ENCODE peak calls at places on chromosome 6, in seven cellular contexts. C is A549, U is ovary, G is upper lobe of left lung, O is H1, V is stomach, P is tibial nerve. Q is an unnamed sample. For H3K4me1, the result is how much of the 10 kb centered on the place peaks cover.

GRCh38 chr6:14635195-14635594 is 517.6 kb downstream of the CD83 start:
- DNase-seq in C (no peak), U (no peak), G (no peak), O (no peak), V (peak), P (no peak), Q (no peak)

GRCh38 chr6:137126875-137127485 is 46.5 kb downstream of the IL22RA2 start:
- DNase-seq in C (no peak), U (no peak), G (no peak), O (no peak), V (no peak), P (no peak), Q (no peak)

GRCh38 chr6:43491750-43492661 is 14.6 kb downstream of the TJAP1 start:
- DNase-seq in C (no peak), U (peak), G (peak), O (no peak), V (peak), P (peak), Q (peak)

GRCh38 chr6:135651964-135652755 is 154.6 kb upstream of the AHI1 start:
- DNase-seq in C (no peak), U (no peak), G (no peak), O (no peak), V (no peak), P (no peak), Q (no peak)

GRCh38 chr6:105452924-105453756 is 50.3 kb upstream of the PREP start:
- DNase-seq in C (no peak), U (no peak), G (no peak), O (no peak), V (peak), P (no peak), Q (no peak)

GRCh38 chr6:89924231-89924630 is 30.0 kb downstream of the GJA10 start:
- DNase-seq in C (no peak), U (no peak), G (no peak), O (no peak), V (no peak), P (no peak), Q (no peak)

GRCh38 chr6:45423901-45424627 is 46.3 kb upstream of the SUPT3H start:
- DNase-seq in C (no peak), U (peak), G (peak), O (peak), V (peak), P (no peak), Q (peak)

GRCh38 chr6:63816979-63817436 is 181.4 kb downstream of the PHF3 start:
- DNase-seq in C (peak), U (no peak), G (no peak), O (no peak), V (no peak), P (no peak), Q (no peak)

GRCh38 chr6:147621280-147621679 is 112.8 kb downstream of the SAMD5 start:
- DNase-seq in C (peak), U (no peak), G (no peak), O (no peak), V (no peak), P (peak), Q (no peak)

GRCh38 chr6:142568857-142569597 is 267.2 kb downstream of the ADGRG6 start:
- DNase-seq in C (no peak), U (no peak), G (no peak), O (no peak), V (no peak), P (no peak), Q (no peak)

GRCh38 chr6:148415511-148416286 is 73.1 kb downstream of the SASH1 start:
- DNase-seq in C (no peak), U (no peak), G (no peak), O (no peak), V (no peak), P (no peak), Q (no peak)

GRCh38 chr6:9186148-9186547 is 750.8 kb upstream of the SLC35B3 start:
- DNase-seq in C (no peak), U (no peak), G (no peak), O (no peak), V (no peak), P (no peak), Q (no peak)

GRCh38 chr6:14272111-14273085 is 154.8 kb downstream of the CD83 start:
- DNase-seq in C (peak), U (no peak), G (no peak), O (peak), V (no peak), P (no peak), Q (no peak)

GRCh38 chr6:22904413-22904812 is 335.0 kb downstream of the HDGFL1 start:
- DNase-seq in C (no peak), U (no peak), G (no peak), O (no peak), V (no peak), P (no peak), Q (no peak)

GRCh38 chr6:167667204-167668018 is 159.3 kb upstream of the AFDN start:
- DNase-seq in C (no peak), U (no peak), G (peak), O (no peak), V (no peak), P (no peak), Q (no peak)

GRCh38 chr6:2959909-2960719 is 11.3 kb downstream of the SERPINB6 start:
- DNase-seq in C (peak), U (no peak), G (no peak), O (no peak), V (no peak), P (no peak), Q (no peak)

DNA sequence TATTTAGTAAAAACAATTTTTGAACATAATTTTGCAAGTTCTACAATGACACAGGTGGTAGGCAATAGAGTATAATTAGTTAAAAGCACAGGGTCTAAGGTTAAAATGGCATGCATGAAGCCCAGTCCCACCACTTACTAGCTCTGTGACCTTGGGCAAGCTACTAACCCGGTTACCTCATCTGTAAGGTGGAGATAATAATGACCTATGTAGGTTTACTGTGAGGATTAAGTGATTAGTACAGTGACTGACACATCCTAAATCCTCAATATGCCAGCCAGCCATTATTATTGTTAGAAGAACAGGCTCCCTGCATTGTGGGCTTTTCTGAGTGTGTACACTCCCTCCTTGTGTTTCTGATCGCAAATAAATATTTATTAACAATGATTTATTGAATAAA is 26.2 kb downstream of the ATXN1 start:
- DNase-seq in C (no peak), U (no peak), G (no peak), O (no peak), V (no peak), P (no peak), Q (no peak)
- TF ChIP-seq POLR2A in C (no peak), U (no peak), G (no peak), O (no peak), V (no peak), P (no peak), Q (no peak)

GRCh38 chr6:52514514-52514913 is 62.3 kb downstream of the TRAM2 start:
- DNase-seq in C (peak), U (no peak), G (no peak), O (no peak), V (no peak), P (peak), Q (peak)
- H3K4me1 ChIP-seq in C (half or more), U (under half), G (under half), O (under half), V (half or more), P (under half), Q (under half)

DNA sequence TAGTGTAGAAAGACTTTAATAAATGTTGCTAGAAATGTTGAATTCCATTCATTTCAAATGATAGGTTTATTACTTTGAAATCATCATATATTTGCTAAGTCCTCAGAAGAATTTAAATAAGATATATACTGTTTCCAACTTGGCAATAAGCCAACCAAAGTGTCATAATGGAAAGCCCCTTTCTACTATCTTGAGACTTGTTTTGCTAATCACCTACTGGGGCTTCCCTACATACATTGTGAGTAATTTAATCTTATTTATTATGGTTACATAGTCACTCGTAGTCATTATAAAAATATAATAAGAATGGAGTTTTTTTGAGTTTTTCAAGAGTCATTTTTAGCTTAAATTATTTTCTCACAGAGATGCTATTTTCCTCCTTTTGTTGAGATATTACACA is 20.7 kb downstream of the COL19A1 start:
- DNase-seq in C (no peak), U (no peak), G (no peak), O (no peak), V (no peak), P (no peak), Q (no peak)
- TF ChIP-seq EP300 in C (no peak), U (no peak), G (no peak), O (no peak), V (no peak), P (no peak), Q (no peak)

DNA sequence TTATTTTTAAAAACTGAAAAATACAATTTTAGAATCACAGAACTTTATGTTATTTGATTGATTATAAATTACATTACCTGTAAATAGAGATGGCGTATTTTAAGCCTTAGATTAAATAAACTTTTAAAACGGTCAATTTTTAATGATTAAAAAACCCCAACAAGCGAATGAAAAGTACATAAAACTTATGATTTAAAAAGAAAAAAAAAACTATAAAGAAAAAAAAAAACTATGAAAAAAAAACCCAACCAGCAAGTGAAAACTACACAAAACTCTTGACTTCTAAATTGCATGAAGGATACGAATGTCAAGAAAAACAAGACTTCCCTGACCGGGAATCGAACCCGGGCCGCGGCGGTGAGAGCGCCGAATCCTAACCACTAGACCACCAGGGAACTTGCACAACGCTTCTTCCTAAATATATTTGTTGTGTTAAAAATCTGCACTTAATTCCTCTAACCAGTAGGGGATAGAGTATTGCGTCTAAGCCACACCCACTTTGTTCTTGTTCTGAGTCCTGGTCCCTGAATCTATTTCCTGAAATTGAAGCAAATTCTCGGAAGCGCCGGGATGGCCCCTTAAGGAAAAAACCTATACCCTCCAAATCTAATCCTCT is 10.7 kb upstream of the NCOA7 start:
- DNase-seq in C (peak), U (peak), G (peak), O (peak), V (peak), P (peak), Q (peak)
- TF ChIP-seq POLR2A in C (no peak), U (peak), G (no peak), O (no peak), V (no peak), P (no peak), Q (no peak)

GRCh38 chr6:108643184-108643583 is 82.5 kb downstream of the FOXO3 start:
- DNase-seq in C (no peak), U (no peak), G (no peak), O (no peak), V (no peak), P (no peak), Q (no peak)

GRCh38 chr6:108638993-108639392 is 78.3 kb downstream of the FOXO3 start:
- DNase-seq in C (no peak), U (no peak), G (no peak), O (no peak), V (no peak), P (no peak), Q (no peak)

GRCh38 chr6:108644252-108644651 is 83.5 kb downstream of the FOXO3 start:
- DNase-seq in C (no peak), U (no peak), G (no peak), O (no peak), V (no peak), P (no peak), Q (no peak)

GRCh38 chr6:108637963-108638362 is 77.2 kb downstream of the FOXO3 start:
- DNase-seq in C (no peak), U (no peak), G (no peak), O (no peak), V (no peak), P (no peak), Q (no peak)

DNA sequence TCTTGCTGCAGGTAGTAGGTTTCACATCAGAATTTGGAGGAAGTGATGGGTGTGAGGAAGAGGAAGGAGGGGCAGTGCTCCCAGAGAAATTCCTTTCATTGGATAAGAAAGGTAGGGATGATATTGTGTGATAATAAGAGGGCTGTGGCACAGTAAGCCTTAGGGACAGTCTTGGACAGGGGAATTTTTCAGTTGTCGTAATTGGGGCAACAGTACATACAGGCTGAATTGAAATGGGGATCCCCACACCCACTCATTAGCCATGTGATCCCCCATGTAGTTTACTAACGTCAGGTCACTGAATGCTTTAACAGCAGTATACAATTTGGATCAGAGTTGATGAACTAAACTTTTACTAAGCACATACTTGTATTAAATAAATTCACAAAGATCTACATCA is 79.4 kb downstream of the FOXO3 start:
- DNase-seq in C (no peak), U (no peak), G (no peak), O (no peak), V (no peak), P (no peak), Q (no peak)
- H3K4me1 ChIP-seq in C (under half), U (under half), G (under half), O (under half), V (half or more), P (under half), Q (under half)

GRCh38 chr6:33997265-33997664 is 148.6 kb downstream of the GRM4 start:
- DNase-seq in C (no peak), U (no peak), G (no peak), O (no peak), V (no peak), P (no peak), Q (no peak)
- TF ChIP-seq EP300 in C (no peak), U (no peak), G (no peak), O (no peak), V (no peak), P (no peak), Q (no peak)

DNA sequence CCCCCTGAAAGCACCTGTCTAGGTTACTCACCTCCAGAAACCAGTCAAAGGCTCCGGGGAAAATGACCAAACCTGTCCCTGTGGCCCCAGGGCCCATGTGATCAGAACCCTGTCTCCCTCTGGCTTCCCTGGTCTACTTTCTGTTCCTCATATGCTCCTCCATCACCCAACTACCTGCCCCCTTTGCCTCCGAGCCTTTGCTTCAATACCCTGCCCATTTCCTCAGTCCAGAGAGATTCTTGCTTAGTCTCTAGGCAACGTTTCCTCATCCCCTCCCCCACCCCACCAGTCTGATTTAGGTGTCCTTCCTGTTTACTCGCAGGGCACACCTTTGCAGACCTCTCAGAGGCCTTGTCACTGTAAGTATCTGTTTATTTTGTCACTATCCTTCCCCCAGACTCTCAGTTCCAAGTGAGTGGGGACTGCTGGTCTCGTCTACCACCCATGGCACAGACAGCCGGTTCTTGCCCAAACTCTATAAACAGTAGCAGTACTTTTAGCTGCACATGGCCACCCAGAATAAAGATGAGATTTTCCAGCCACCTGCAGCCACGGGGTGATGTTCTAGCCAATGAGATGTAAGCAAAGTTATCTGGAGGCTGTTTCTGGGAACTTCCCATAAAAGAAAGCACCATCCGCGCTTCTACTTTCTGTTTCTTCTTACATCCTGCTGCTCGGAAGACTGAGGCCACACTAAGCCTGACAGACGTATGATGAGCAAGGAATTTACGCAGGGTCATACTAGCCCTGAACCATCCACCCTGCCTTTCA is 13.3 kb downstream of the ELOVL5 start:
- DNase-seq in C (no peak), U (no peak), G (no peak), O (no peak), V (peak), P (no peak), Q (no peak)
- TF ChIP-seq POLR2A in C (no peak), U (no peak), G (no peak), O (no peak), V (no peak), P (no peak), Q (no peak)

GRCh38 chr6:29517245-29517644 is 29.5 kb upstream of the MAS1L start:
- DNase-seq in C (no peak), U (no peak), G (no peak), O (no peak), V (no peak), P (no peak), Q (no peak)
- H3K4me1 ChIP-seq in C (under half), U (under half), G (under half), O (under half), V (under half), P (under half), Q (under half)

Q was measured in sigmoid colon.